ENCODE peak calls at places on chromosomes 12 and 14, in five cellular contexts. K, L, M, R and I are unnamed samples.

GRCh38 chr12:122672515-122672914 is 30.6 kb downstream of the HCAR2 start:
- DNase-seq in R (no peak), L (no peak), K (no peak), M (no peak), I (no peak)

GRCh38 chr12:127822743-127823433 is 444.1 kb upstream of the TMEM132C start:
- DNase-seq in K (no peak), M (no peak), R (no peak), L (no peak), I (peak; percentile 74)

GRCh38 chr12:128387811-128388422 is 120.9 kb downstream of the TMEM132C start:
- DNase-seq in K (peak; percentile 33), L (no peak), R (no peak), M (peak; percentile 57), I (peak; percentile 37)

GRCh38 chr14:80634106-80634758 is 307.3 kb downstream of the CEP128 start:
- DNase-seq in M (no peak), K (no peak), L (no peak), R (no peak), I (no peak)

GRCh38 chr12:76308866-76309265 is 39.3 kb downstream of the BBS10 start:
- DNase-seq in L (no peak), R (no peak), K (no peak), M (no peak), I (no peak)

GRCh38 chr12:65156366-65156831 is 13.0 kb upstream of the LEMD3 start:
- DNase-seq in L (no peak), R (no peak), K (no peak), M (no peak), I (no peak)

GRCh38 chr14:101657372-101657771 is 96.1 kb downstream of the DIO3 start:
- DNase-seq in L (no peak), K (no peak), M (no peak), R (no peak), I (no peak)

GRCh38 chr12:4115570-4115969 is 158.0 kb upstream of the CCND2 start:
- DNase-seq in L (no peak), R (no peak), K (no peak), M (no peak), I (no peak)

GRCh38 chr14:81246561-81247270 is 26.0 kb upstream of the GTF2A1 start:
- DNase-seq in M (peak; percentile 39), K (no peak), L (no peak), R (peak; percentile 39), I (peak; percentile 55)

GRCh38 chr12:15530361-15530760 is 208.1 kb downstream of the PTPRO start:
- DNase-seq in K (no peak), L (no peak), M (no peak), R (no peak), I (no peak)

GRCh38 chr12:47885012-47885501 is 19.7 kb downstream of the VDR start:
- DNase-seq in R (no peak), L (no peak), M (no peak), K (no peak), I (no peak)

GRCh38 chr14:65156568-65157366 is 54.5 kb upstream of the MAX start:
- DNase-seq in K (peak; percentile 28), L (no peak), M (peak; percentile 54), R (peak; percentile 58), I (peak; percentile 66)

GRCh38 chr12:28708918-28709371 is 440.1 kb upstream of the FAR2 start:
- DNase-seq in K (no peak), R (peak; percentile 67), L (no peak), M (no peak), I (no peak)

GRCh38 chr14:59595071-59595470 is 18.5 kb upstream of the CCDC175 start:
- DNase-seq in L (no peak), M (no peak), K (no peak), R (no peak), I (no peak)

GRCh38 chr12:122336015-122336946 is 70.0 kb upstream of the VPS33A start:
- DNase-seq in L (no peak), K (peak; percentile 35), R (no peak), M (no peak), I (peak; percentile 23)

GRCh38 chr12:113314121-113314529 is 20.8 kb downstream of the SLC8B1 start:
- DNase-seq in M (no peak), R (no peak), L (no peak), K (no peak), I (no peak)

GRCh38 chr14:105059917-105060565 is 5.2 kb downstream of the GPR132 start:
- DNase-seq in M (no peak), R (no peak), L (no peak), K (no peak), I (no peak)

GRCh38 chr14:41785696-41786095 is 179.0 kb downstream of the LRFN5 start:
- DNase-seq in R (no peak), M (no peak), K (no peak), L (no peak), I (no peak)

GRCh38 chr12:57261385-57261784 is 10.4 kb upstream of the STAC3 start:
- DNase-seq in M (no peak), L (no peak), R (no peak), K (no peak), I (no peak)

GRCh38 chr14:38502241-38502640 is 246.3 kb upstream of the CLEC14A start:
- DNase-seq in L (no peak), M (no peak), R (no peak), K (no peak), I (no peak)

GRCh38 chr12:53937099-53937498 is 1.5 kb upstream of the HOXC13 start:
- DNase-seq in L (no peak), M (no peak), K (no peak), R (no peak), I (no peak)

GRCh38 chr12:53938276-53939140 is at the start of gene HOXC13:
- DNase-seq in L (peak; percentile 93), M (no peak), K (no peak), R (peak; percentile 70), I (peak; percentile 99)

GRCh38 chr12:53939141-53940108 is 794 bp downstream of the HOXC13 start:
- DNase-seq in M (no peak), K (no peak), R (no peak), L (peak; percentile 82), I (peak; percentile 72)

GRCh38 chr12:53935562-53936341 is 2.9 kb upstream of the HOXC13 start:
- DNase-seq in L (no peak), R (no peak), M (no peak), K (no peak), I (no peak)

DNA sequence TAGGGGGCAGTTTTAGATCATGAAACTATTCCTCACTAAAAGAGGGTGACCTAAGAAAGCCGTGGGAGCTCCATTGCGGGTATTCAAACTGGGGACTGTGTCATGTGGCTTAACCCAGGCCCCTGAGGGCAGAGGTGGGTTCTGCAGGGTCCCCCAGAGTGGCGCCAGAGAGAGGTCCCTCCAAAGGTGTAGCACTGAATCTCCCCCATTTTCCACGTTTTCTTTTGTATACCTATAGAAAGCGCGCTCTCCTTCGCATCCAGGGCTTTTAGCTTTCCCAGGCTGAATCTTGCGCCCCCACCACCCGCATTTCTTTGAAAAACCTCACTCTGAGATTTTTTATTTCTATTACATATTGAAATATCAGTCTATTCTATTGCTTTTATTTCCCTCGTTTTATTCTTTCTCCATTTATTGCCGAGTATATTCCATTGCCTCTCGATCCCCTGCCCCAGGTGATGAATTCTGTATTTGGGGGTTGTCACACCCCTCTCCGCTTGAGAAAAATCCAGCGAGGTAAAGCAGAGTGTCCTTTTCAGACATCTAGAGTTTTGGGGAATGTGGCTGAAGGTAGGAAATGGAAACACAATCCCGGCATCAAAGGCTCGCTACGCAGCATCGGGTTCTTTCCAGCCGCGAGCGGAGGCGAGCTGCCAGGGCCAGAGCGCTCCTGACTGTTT is 895 bp upstream of the HOXC13 start:
- DNase-seq in M (no peak), R (no peak), L (no peak), K (no peak), I (no peak)
- H3K4me3 ChIP-seq in M (no peak overlapping the region), R (no peak overlapping the region), L (peak overlapping the region; percentile 57), K (no peak overlapping the region), I (peak overlapping the region; percentile 63)

GRCh38 chr14:50360851-50361250 is 35.8 kb downstream of the CDKL1 start:
- DNase-seq in L (no peak), M (no peak), K (no peak), R (no peak), I (no peak)
- H3K36me3 ChIP-seq in L (no peaks in the 10 kb centered on the region), M (peaks cover 11% of the 10 kb centered on the region), K (no peaks in the 10 kb centered on the region), R (no peaks in the 10 kb centered on the region), I (no peaks in the 10 kb centered on the region)

DNA sequence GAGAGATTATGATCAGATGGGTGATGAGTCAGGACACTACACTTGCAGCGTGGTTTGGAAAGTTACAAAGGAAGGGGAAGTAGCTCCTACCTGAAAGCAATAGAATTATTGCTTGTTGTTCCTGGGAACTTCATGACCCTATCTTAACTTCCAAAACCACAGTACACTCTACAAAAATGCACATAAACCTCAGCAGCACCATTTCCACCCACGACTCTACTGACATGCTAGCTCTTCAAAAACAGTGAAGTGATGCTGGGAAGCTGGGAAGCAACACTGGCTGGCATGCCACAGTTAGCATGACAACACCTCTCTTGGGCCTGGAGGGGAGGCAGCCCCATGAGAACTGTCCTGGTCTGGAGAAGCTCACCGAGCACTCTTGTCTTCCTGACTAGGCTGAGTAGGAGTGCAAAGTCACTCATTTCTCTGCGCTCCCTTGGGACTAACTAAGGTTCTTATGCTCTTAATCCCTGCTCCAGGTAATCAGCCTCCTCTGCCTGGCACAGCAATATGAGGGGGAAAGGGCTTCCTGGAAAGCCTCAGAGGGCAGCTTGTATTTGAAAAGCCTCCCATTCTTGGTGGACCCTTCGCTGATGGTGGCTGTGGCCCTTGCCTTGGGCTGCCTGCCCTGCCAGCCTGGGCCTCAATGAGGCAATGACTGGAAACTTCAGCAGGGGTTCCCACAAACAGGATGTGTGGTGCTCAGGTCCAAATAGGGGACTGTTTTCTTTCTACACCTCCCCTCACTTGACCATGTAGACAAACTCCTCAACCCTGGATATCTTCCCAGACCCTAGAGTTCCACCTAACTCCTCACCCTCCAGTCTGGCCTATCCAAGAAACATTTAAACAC is 1.2 kb downstream of the KRT3 start:
- DNase-seq in R (no peak), L (no peak), M (no peak), K (no peak), I (no peak)
- H3K27me3 ChIP-seq in R (peaks cover 13% of the 10 kb centered on the region), L (peaks cover 24% of the 10 kb centered on the region), M (peaks cover 49% of the 10 kb centered on the region), K (peaks cover 38% of the 10 kb centered on the region), I (no peaks in the 10 kb centered on the region)

GRCh38 chr12:108702534-108702933 is 28.8 kb downstream of the CORO1C start:
- DNase-seq in M (no peak), R (no peak), K (no peak), L (no peak), I (no peak)

GRCh38 chr12:108701779-108702435 is 29.4 kb downstream of the CORO1C start:
- DNase-seq in M (no peak), R (no peak), K (no peak), L (no peak), I (no peak)

GRCh38 chr12:108699955-108700563 is 31.3 kb downstream of the CORO1C start:
- DNase-seq in R (no peak), M (no peak), K (no peak), L (no peak), I (no peak)

GRCh38 chr12:108697905-108698304 is 33.4 kb downstream of the CORO1C start:
- DNase-seq in M (no peak), R (no peak), K (no peak), L (no peak), I (no peak)

DNA sequence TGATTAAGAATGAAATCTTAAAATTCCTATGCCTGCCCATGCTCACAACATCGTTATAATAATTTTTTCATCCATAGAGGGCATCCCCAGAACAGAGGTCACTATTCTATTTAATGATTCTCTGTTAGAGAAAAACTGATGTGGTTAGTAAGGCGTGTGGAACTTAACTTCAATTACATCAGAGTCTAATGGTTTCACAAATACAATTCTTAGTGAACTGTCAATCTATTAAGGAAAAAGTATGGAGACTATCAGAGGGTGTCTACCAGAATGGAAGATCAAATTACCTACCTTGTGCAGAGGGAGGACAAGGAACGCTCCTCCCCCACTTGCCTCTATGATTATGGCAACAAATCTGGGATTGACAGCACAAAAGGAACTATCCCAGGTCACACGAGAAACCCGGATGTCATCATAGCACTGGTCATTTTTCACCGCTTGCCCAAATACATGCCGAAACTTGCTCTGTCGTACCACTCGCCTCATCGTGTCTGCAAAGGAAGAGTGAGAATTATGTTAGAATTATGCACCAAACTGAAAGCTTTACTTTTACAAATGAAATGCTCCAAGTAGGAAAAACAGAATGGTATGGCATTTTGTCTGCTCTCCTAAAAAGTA is 30.4 kb downstream of the CORO1C start:
- DNase-seq in L (no peak), M (no peak), K (no peak), R (no peak), I (no peak)
- H3K4me3 ChIP-seq in L (no peak overlapping the region), M (peak overlapping the region; percentile 1), K (no peak overlapping the region), R (no peak overlapping the region), I (no peak overlapping the region)